ENCODE peak calls at places on chromosomes 4 and X, in six cellular contexts. Q, X, Z, D, T and K are unnamed samples.

GRCh38 chr4:94895081-94895480 is 137.3 kb downstream of the BMPR1B start:
- DNase-seq in Q (no peak), X (no peak), Z (no peak), D (no peak), T (no peak), K (no peak)

GRCh38 chr4:108068422-108068821 is 78.7 kb downstream of the HADH start:
- DNase-seq in Q (no peak), X (no peak), Z (no peak), D (no peak), T (no peak), K (no peak)

GRCh38 chr4:87624698-87625097 is 16.4 kb downstream of the DSPP start:
- DNase-seq in Q (no peak), X (no peak), Z (no peak), D (no peak), T (no peak), K (no peak)

GRCh38 chrX:10600479-10600878 is 19.9 kb downstream of the MID1 start:
- DNase-seq in Q (no peak), X (no peak), Z (no peak), D (no peak), T (no peak), K (no peak)

GRCh38 chr4:15533817-15534216 is 64.1 kb downstream of the CC2D2A start:
- DNase-seq in Q (no peak), X (no peak), Z (no peak), D (no peak), T (no peak), K (no peak)

GRCh38 chr4:155953151-155954117 is at the start of gene CTSO:
- DNase-seq in Q (peak), X (peak), Z (peak), D (peak), T (peak), K (peak)

GRCh38 chr4:124712417-124713212 is at the start of gene ANKRD50:
- DNase-seq in Q (peak), X (peak), Z (peak), D (peak), T (peak), K (peak)

GRCh38 chr4:68594678-68595077 is 18.6 kb upstream of the UGT2B17 start:
- DNase-seq in Q (no peak), X (no peak), Z (no peak), D (no peak), T (no peak), K (no peak)

GRCh38 chr4:137677851-137678250 is 145.6 kb upstream of the PCDH18 start:
- DNase-seq in Q (no peak), X (no peak), Z (no peak), D (no peak), T (no peak), K (no peak)

GRCh38 chrX:40268126-40268525 is 170.4 kb upstream of the BCOR start:
- DNase-seq in Q (no peak), X (no peak), Z (no peak), D (no peak), T (no peak), K (no peak)

GRCh38 chr4:183201331-183201730 is 102.3 kb downstream of the WWC2 start:
- DNase-seq in Q (no peak), X (no peak), Z (no peak), D (no peak), T (no peak), K (no peak)

GRCh38 chr4:174324725-174325124 is 41.0 kb downstream of the CEP44 start:
- DNase-seq in Q (no peak), X (no peak), Z (no peak), D (no peak), T (no peak), K (no peak)

GRCh38 chrX:23008431-23009099 is 8.8 kb downstream of the DDX53 start:
- DNase-seq in Q (no peak), X (no peak), Z (no peak), D (no peak), T (no peak), K (peak)

GRCh38 chr4:172515266-172515879 is 653.2 kb upstream of the GALNT7 start:
- DNase-seq in Q (no peak), X (peak), Z (no peak), D (no peak), T (no peak), K (no peak)

GRCh38 chr4:121150486-121150885 is 13.6 kb downstream of the TNIP3 start:
- DNase-seq in Q (no peak), X (no peak), Z (no peak), D (no peak), T (no peak), K (no peak)

GRCh38 chr4:166257891-166258290 is 384.9 kb downstream of the TLL1 start:
- DNase-seq in Q (no peak), X (peak), Z (no peak), D (no peak), T (no peak), K (no peak)

GRCh38 chrX:82451725-82452124 is 1056.4 kb upstream of the POU3F4 start:
- DNase-seq in Q (no peak), X (no peak), Z (peak), D (no peak), T (no peak), K (no peak)

GRCh38 chr4:153185453-153185852 is 18.8 kb upstream of the TRIM2 start:
- DNase-seq in Q (no peak), X (no peak), Z (no peak), D (no peak), T (no peak), K (no peak)

GRCh38 chrX:128439159-128439558 is 387.0 kb upstream of the ACTRT1 start:
- DNase-seq in Q (no peak), X (no peak), Z (no peak), D (no peak), T (no peak), K (no peak)